ENCODE peak calls at places on chromosomes 16 and 17, in five cellular contexts. X, S, W, H and U are unnamed samples. For H3K36me3, the result is how much of the 10 kb centered on the place peaks cover.

GRCh38 chr16:2912330-2913199 is 834 bp downstream of the FLYWCH1 start:
- DNase-seq in S (peak), H (no peak), X (peak), W (no peak), U (no peak)

GRCh38 chr16:53224932-53225533 is 170.2 kb downstream of the CHD9 start:
- DNase-seq in S (no peak), W (no peak), H (no peak), X (no peak), U (peak)

GRCh38 chr16:86926695-86927094 is 348.3 kb downstream of the FOXL1 start:
- DNase-seq in H (no peak), W (no peak), X (no peak), S (no peak), U (no peak)

GRCh38 chr17:13337864-13338371 is 263.8 kb downstream of the HS3ST3A1 start:
- DNase-seq in W (no peak), H (no peak), X (no peak), S (no peak), U (peak)

GRCh38 chr16:25157476-25157875 is 45.9 kb downstream of the LCMT1 start:
- DNase-seq in H (no peak), S (no peak), W (no peak), X (no peak), U (no peak)

GRCh38 chr16:83494459-83494858 is 313.3 kb upstream of the HSBP1 start:
- DNase-seq in W (no peak), S (no peak), H (no peak), X (no peak), U (no peak)

GRCh38 chr17:13393841-13394710 is 207.7 kb downstream of the HS3ST3A1 start:
- DNase-seq in W (no peak), X (no peak), S (no peak), H (no peak), U (peak)

GRCh38 chr16:83967838-83968482 is at the start of gene NECAB2:
- DNase-seq in W (peak), H (no peak), X (no peak), S (no peak), U (no peak)

GRCh38 chr17:43701318-43701743 is 39.6 kb upstream of the MEOX1 start:
- DNase-seq in H (no peak), X (no peak), W (no peak), S (no peak), U (no peak)

GRCh38 chr17:9410285-9410684 is 165.3 kb downstream of the STX8 start:
- DNase-seq in H (no peak), S (no peak), X (no peak), W (no peak), U (no peak)

GRCh38 chr17:46727572-46728348 is 90.7 kb downstream of the WNT3 start:
- DNase-seq in S (no peak), X (no peak), H (no peak), W (no peak), U (peak)

DNA sequence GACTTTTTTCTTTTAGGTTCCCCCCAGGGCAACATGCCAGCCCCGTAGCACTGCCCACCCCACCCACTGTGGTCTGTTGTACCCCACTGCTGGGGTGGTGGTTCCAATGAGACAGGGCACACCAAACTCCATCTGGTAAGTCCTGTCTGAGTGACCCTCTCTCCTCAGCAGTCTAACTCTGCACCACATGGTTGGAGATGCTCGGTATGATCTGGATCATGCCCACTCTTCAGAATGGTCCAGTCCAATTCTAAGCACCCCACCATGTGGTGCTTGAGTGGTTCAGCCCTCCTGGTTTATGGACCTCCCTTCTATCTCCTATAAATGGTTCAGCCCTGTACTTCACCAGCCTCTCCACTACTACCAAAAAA is 5.9 kb downstream of the KDM6B start:
- DNase-seq in X (peak), H (no peak), S (no peak), W (no peak), U (no peak)
- H3K4me3 ChIP-seq in X (no peak), H (no peak), S (no peak), W (no peak), U (no peak)

GRCh38 chr16:57478396-57479024 is 7.8 kb downstream of the DOK4 start:
- DNase-seq in X (no peak), S (no peak), W (no peak), H (no peak), U (no peak)
- TF ChIP-seq CTCF in X (no peak), S (no peak), W (no peak), H (no peak), U (no peak)

GRCh38 chr17:17820457-17821158 is 16.2 kb downstream of the SREBF1 start:
- DNase-seq in H (no peak), X (no peak), W (no peak), S (no peak), U (no peak)

GRCh38 chr17:17823433-17824118 is 13.2 kb downstream of the SREBF1 start:
- DNase-seq in H (peak), W (peak), S (peak), X (peak), U (peak)

GRCh38 chr17:17820046-17820445 is 16.7 kb downstream of the SREBF1 start:
- DNase-seq in S (no peak), H (no peak), W (no peak), X (no peak), U (no peak)

GRCh38 chr17:17824119-17824779 is 12.5 kb downstream of the SREBF1 start:
- DNase-seq in S (no peak), W (no peak), H (no peak), X (no peak), U (no peak)

GRCh38 chr17:17822189-17822978 is 14.4 kb downstream of the SREBF1 start:
- DNase-seq in W (peak), S (peak), H (peak), X (no peak), U (no peak)
- H3K36me3 ChIP-seq in W (under half), S (under half), H (under half), X (under half), U (under half)

GRCh38 chr16:29824589-29825144 is 4.4 kb downstream of the MVP start:
- DNase-seq in S (no peak), W (no peak), X (no peak), H (no peak), U (peak)

GRCh38 chr16:29826342-29826695 is 6.1 kb downstream of the MVP start:
- DNase-seq in S (no peak), H (no peak), W (no peak), X (no peak), U (no peak)

GRCh38 chr16:29820730-29821662 is 734 bp downstream of the MVP start:
- DNase-seq in W (no peak), X (no peak), S (peak), H (peak), U (peak)

GRCh38 chr16:29821663-29822115 is 1.4 kb downstream of the MVP start:
- DNase-seq in X (no peak), W (no peak), H (peak), S (peak), U (peak)

DNA sequence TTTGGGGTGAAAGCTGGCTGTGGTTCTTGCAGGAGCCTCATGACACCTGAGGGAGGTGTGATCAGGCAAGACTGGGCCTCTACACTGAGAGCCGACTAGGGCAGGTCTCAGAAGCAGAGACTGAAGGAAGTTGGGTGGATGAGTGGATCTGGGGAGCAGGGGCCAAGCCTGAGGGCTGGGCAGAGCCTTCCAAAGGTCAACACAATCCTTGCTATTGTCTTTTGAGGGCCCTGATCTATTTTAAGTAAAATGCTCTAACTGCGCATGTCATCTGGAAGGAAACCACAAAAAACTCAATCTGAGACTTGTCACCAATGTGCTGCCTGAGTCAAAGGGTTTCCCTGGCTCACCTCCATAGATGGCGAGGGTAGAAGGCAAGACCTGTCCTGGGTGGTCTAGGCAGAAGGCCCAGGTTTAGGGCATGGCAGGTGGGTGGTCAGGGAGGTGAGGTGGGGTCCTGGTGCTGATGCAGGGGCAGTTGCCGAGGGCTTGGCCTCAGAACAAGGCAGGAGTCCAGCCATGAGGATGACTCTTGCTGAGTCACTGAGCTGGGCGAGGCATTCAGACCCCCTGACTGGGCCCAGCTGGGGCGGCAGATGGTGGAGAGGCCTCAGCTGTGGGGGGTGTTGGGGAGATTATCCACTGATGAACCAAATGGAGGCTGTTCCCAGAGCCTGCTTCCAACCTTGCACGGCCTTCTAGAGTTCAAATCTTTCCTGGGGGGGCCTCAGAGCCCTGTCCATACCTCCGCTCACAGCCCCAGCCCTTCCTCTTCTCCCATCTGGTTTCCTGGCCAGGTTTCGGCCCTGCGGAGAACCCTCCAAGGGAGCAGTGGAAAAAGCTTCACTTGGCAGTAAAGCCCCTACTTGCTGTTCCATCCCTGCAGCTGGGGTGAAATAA is 5.1 kb downstream of the MVP start:
- DNase-seq in S (peak), W (peak), H (no peak), X (no peak), U (peak)
- H3K4me3 ChIP-seq in S (no peak), W (peak), H (no peak), X (peak), U (no peak)

DNA sequence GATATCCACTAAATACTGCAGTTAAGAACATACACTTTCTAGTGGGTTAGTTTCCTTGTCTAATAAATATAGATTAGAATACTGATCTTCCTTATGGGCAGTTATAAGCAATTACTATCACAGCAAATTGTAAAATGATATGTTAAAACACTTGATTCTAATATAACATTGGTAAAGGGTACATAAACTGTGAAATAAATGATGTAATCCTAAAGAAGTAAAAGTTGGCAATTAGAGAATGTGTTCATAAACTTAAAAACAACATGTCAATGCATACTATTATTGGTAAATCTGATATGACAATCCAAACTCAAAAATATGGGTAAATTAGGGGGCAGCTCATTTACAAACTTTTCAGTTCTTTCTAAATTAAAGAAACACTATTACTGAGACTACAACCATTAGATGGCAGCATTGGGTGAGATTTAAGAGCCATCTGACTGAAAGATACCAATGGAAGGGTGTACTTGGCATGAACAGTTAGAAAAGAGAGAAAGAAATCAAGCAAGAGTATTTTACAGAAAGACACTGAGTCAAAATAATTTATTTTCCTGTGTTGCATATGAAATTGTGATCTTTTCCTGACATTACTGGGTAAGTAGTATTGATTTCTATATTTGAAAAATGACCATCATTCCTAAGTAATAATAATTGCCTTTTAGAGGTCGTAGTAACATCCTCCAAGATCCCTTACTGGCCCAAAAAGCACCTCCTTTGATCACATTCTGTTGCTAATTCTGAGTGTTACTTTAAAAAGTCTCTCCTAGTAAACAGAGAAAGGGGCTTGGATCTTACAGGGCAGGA is 119.6 kb downstream of the SPAG9 start:
- DNase-seq in H (no peak), X (no peak), W (no peak), S (no peak), U (peak)
- TF ChIP-seq CTCF in H (peak), X (peak), W (peak), S (peak), U (peak)

GRCh38 chr17:78082988-78083387 is 45.6 kb downstream of the TMC6 start:
- DNase-seq in X (no peak), H (no peak), W (no peak), S (no peak), U (peak)
- H3K36me3 ChIP-seq in X (half or more), H (under half), W (half or more), S (under half), U (under half)

DNA sequence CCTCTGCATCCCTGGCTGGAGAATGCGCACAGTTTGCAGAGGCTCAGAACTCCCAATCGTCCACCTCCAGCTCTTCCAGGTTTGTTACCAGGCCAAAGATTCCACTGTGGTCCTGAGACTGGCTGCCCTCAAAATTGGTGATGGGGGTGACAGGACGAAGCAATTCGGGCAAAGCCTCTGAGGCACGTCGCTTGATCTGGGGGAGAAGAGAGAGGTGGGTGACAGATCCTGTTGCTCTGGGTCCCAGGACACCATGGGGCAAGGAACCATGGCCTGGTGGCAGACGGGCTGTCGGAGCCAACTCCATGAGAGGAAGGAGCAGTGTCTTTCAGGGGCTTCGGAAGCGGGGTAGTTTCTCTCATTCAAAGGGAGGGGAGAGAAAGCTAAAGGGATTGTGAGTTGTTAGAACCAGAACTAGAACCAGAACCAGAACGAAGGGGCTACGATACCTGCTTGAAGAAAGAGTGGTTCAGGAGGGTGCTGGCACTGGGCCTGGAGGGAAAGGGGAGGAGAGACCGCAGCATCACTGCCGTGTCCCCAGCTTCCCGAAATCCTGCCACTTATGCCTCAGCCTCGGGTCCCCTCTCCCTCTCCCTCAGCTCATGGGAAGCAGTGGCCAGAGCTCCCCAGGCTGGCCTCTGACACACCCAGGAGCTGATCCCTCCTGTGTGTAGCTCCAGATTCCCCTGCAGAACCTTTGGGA is 3.8 kb upstream of the LIMD2 start:
- DNase-seq in X (peak), W (no peak), H (no peak), S (no peak), U (no peak)
- H3K4me3 ChIP-seq in X (no peak), W (no peak), H (no peak), S (no peak), U (no peak)

GRCh38 chr17:69822314-69822875 is 252.6 kb upstream of the KCNJ16 start:
- DNase-seq in X (no peak), H (no peak), S (no peak), W (no peak), U (no peak)
- TF ChIP-seq CTCF in X (no peak), H (no peak), S (no peak), W (no peak), U (no peak)

GRCh38 chr16:15694499-15694898 is 44.5 kb downstream of the NDE1 start:
- DNase-seq in X (no peak), S (no peak), W (no peak), H (no peak), U (no peak)

GRCh38 chr16:15686287-15686686 is 36.2 kb downstream of the NDE1 start:
- DNase-seq in X (no peak), W (no peak), H (no peak), S (no peak), U (no peak)

GRCh38 chr16:15691046-15691445 is 41.0 kb downstream of the NDE1 start:
- DNase-seq in X (no peak), S (no peak), W (no peak), H (no peak), U (no peak)

GRCh38 chr16:15690296-15690695 is 40.3 kb downstream of the NDE1 start:
- DNase-seq in S (no peak), X (peak), W (no peak), H (no peak), U (no peak)

GRCh38 chr16:15689290-15689689 is 39.2 kb downstream of the NDE1 start:
- DNase-seq in W (no peak), H (no peak), X (no peak), S (no peak), U (no peak)
- H3K36me3 ChIP-seq in W (half or more), H (under half), X (under half), S (under half), U (under half)

GRCh38 chr16:10979717-10980601 is 35.6 kb downstream of the CLEC16A start:
- DNase-seq in W (no peak), X (peak), H (peak), S (peak), U (peak)
- H3K4me3 ChIP-seq in W (no peak), X (no peak), H (no peak), S (no peak), U (no peak)